ENCODE peak calls at places on chromosomes 13 and 19, in seven cellular contexts. S, Q, M, A, K, E and Y are unnamed samples.
A peak's percentile ranks its signal among the peaks of the same experiment; 100 is the strongest.

GRCh38 chr19:49672131-49672919 is 4.7 kb upstream of the PRMT1 start:
- DNase-seq in S (peak; percentile 48), Q (peak; percentile 93), M (no peak), A (peak; percentile 86), K (peak; percentile 95), E (peak; percentile 88), Y (no peak)

GRCh38 chr13:100347941-100348340 is 240.6 kb downstream of the GGACT start:
- DNase-seq in S (no peak), Q (no peak), M (no peak), A (no peak), K (no peak), E (no peak), Y (no peak)

GRCh38 chr13:46327256-46327655 is 59.8 kb downstream of the RUBCNL start:
- DNase-seq in S (no peak), Q (no peak), M (no peak), A (no peak), K (no peak), E (no peak), Y (no peak)

GRCh38 chr13:75480691-75481175 is 1.2 kb downstream of the TBC1D4 start:
- DNase-seq in S (peak; percentile 42), Q (peak; percentile 88), M (no peak), A (no peak), K (peak; percentile 84), E (peak; percentile 76), Y (peak; percentile 74)

GRCh38 chr19:958967-959685 is 25.0 kb upstream of the WDR18 start:
- DNase-seq in S (no peak), Q (no peak), M (no peak), A (no peak), K (no peak), E (no peak), Y (no peak)

GRCh38 chr19:35409191-35409590 is 38.3 kb downstream of the GPR42 start:
- DNase-seq in S (no peak), Q (no peak), M (no peak), A (no peak), K (no peak), E (no peak), Y (no peak)

GRCh38 chr19:7263066-7263465 is 31.1 kb downstream of the INSR start:
- DNase-seq in S (no peak), Q (no peak), M (no peak), A (no peak), K (no peak), E (no peak), Y (no peak)

GRCh38 chr19:11296264-11296663 is 304 bp downstream of the TSPAN16 start:
- DNase-seq in S (no peak), Q (no peak), M (no peak), A (no peak), K (no peak), E (no peak), Y (no peak)

GRCh38 chr13:51803018-51803417 is 945 bp downstream of the DHRS12 start:
- DNase-seq in S (no peak), Q (no peak), M (no peak), A (no peak), K (peak; percentile 54), E (peak; percentile 17), Y (no peak)

GRCh38 chr19:3284759-3285646 is 60.5 kb downstream of the CELF5 start:
- DNase-seq in S (peak; percentile 43), Q (peak; percentile 90), M (no peak), A (peak; percentile 66), K (peak; percentile 99), E (peak; percentile 68), Y (no peak)
- H3K4me3 ChIP-seq in S (no peak overlapping the region), Q (peak overlapping the region; percentile 39), M (peak overlapping the region; percentile 44), A (peak overlapping the region; percentile 20), K (peak overlapping the region; percentile 59), E (no peak overlapping the region), Y (no peak overlapping the region)

GRCh38 chr13:102903659-102904407 is 58.0 kb downstream of the ERCC5 start:
- DNase-seq in S (no peak), Q (no peak), M (no peak), A (no peak), K (peak; percentile 56), E (peak; percentile 38), Y (no peak)
- TF ChIP-seq CTCF in S (peak; percentile 35), Q (peak; percentile 10), M (peak; percentile 20), A (no peak), K (peak; percentile 71), E (peak; percentile 42), Y (peak; percentile 47)

DNA sequence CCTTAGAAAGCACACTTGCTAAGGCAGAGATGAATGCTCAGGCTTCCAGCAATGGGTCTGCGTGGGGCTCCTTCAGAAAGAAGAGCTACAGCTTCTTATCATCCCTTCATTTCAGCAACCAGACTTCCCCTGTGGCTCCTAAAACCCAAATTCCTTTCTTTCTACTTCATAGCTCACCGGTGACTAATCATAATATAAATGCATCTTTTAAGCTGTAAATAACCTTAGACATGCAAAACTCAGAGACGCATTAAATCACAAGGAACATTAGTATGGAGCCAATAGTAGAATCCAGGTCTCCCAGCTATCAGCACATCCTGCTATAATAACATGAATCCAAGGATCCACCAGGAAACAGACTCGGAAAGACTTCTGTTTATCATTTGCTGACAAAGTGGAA is 375.6 kb downstream of the COG6 start:
- DNase-seq in S (peak; percentile 7), Q (no peak), M (no peak), A (no peak), K (no peak), E (no peak), Y (no peak)
- H3K4me3 ChIP-seq in S (no peak overlapping the region), Q (no peak overlapping the region), M (no peak overlapping the region), A (no peak overlapping the region), K (no peak overlapping the region), E (no peak overlapping the region), Y (no peak overlapping the region)

GRCh38 chr13:79241697-79242096 is 164.4 kb downstream of the RBM26 start:
- DNase-seq in S (no peak), Q (no peak), M (no peak), A (no peak), K (no peak), E (no peak), Y (no peak)

GRCh38 chr13:79245937-79246574 is 160.0 kb downstream of the RBM26 start:
- DNase-seq in S (no peak), Q (no peak), M (no peak), A (no peak), K (peak; percentile 11), E (peak; percentile 55), Y (peak; percentile 7)

DNA sequence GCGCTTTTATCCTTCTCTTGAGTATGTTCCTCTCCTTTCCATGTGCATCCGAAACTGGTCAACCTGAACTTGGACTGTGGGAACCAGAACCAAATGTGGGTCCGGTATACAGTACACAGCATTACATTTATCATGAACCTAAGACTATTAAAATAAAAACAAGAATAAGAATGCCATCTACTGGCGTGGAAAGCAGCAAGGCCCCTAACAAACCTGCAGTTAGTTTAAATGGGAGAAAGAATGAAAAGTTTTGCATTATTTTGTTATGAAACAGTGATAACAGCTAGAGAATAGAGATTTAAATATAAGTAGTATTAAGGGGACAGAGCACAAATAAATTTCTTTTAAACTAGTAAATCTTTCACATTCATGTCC is 159.5 kb downstream of the RBM26 start:
- DNase-seq in S (no peak), Q (no peak), M (no peak), A (no peak), K (no peak), E (peak; percentile 14), Y (peak; percentile 5)
- TF ChIP-seq CTCF in S (no peak), Q (no peak), M (no peak), A (no peak), K (no peak), E (peak; percentile 22), Y (peak; percentile 35)

GRCh38 chr13:30222253-30222652 is 85.1 kb downstream of the KATNAL1 start:
- DNase-seq in S (peak; percentile 9), Q (no peak), M (no peak), A (no peak), K (no peak), E (peak; percentile 21), Y (no peak)
- H3K4me3 ChIP-seq in S (no peak overlapping the region), Q (no peak overlapping the region), M (no peak overlapping the region), A (no peak overlapping the region), K (no peak overlapping the region), E (no peak overlapping the region), Y (no peak overlapping the region)

GRCh38 chr19:34172661-34173144 is 399 bp downstream of the LSM14A start:
- DNase-seq in S (peak; percentile 4), Q (no peak), M (no peak), A (no peak), K (no peak), E (peak; percentile 33), Y (no peak)

GRCh38 chr19:34176581-34176980 is 4.3 kb downstream of the LSM14A start:
- DNase-seq in S (no peak), Q (no peak), M (no peak), A (no peak), K (no peak), E (no peak), Y (no peak)

GRCh38 chr19:34173145-34173956 is 1.0 kb downstream of the LSM14A start:
- DNase-seq in S (peak; percentile 15), Q (no peak), M (no peak), A (peak; percentile 52), K (peak; percentile 92), E (peak; percentile 36), Y (no peak)

GRCh38 chr19:34171877-34172660 is at the start of gene LSM14A:
- DNase-seq in S (peak; percentile 90), Q (peak; percentile 99), M (peak; percentile 63), A (peak; percentile 96), K (peak; percentile 94), E (peak; percentile 96), Y (peak; percentile 71)

GRCh38 chr19:34171539-34171876 is 796 bp upstream of the LSM14A start:
- DNase-seq in S (peak; percentile 80), Q (no peak), M (no peak), A (no peak), K (no peak), E (no peak), Y (no peak)
- TF ChIP-seq CTCF in S (no peak), Q (no peak), M (no peak), A (no peak), K (no peak), E (no peak), Y (no peak)

GRCh38 chr13:59490651-59491050 is 673.1 kb downstream of the DIAPH3 start:
- DNase-seq in S (no peak), Q (no peak), M (no peak), A (no peak), K (no peak), E (no peak), Y (no peak)
- H3K4me3 ChIP-seq in S (no peak overlapping the region), Q (no peak overlapping the region), M (no peak overlapping the region), A (no peak overlapping the region), K (no peak overlapping the region), E (no peak overlapping the region), Y (no peak overlapping the region)